ENCODE peak calls at places on chromosomes 7 and 10, in four cellular contexts. Q is CD8-positive, alpha-beta memory T cell; A is trophoblast cell; Z is heart right ventricle. V is an unnamed sample. For H3K9me3, the result is how much of the 10 kb centered on the place peaks cover.

GRCh38 chr7:45686441-45687184 is 112.4 kb downstream of the ADCY1 start:
- DNase-seq in Q (no peak), Z (no peak), A (no peak), V (no peak)

GRCh38 chr10:89867964-89868363 is 166.6 kb downstream of the KIF20B start:
- DNase-seq in Z (no peak), A (no peak), Q (no peak), V (no peak)

GRCh38 chr7:2044311-2044882 is 188.3 kb downstream of the MAD1L1 start:
- DNase-seq in Z (no peak), A (no peak), Q (no peak), V (no peak)

GRCh38 chr7:30555525-30555924 is 39.2 kb upstream of the GARS1 start:
- DNase-seq in A (no peak), Z (no peak), Q (no peak), V (no peak)

GRCh38 chr10:36531621-36532020 is 593.8 kb upstream of the ANKRD30A start:
- DNase-seq in A (no peak), Z (no peak), Q (no peak), V (no peak)

GRCh38 chr10:74056081-74056818 is 58.3 kb downstream of the VCL start:
- DNase-seq in A (peak), Q (no peak), Z (no peak), V (no peak)

GRCh38 chr7:51679358-51679757 is 362.7 kb upstream of the COBL start:
- DNase-seq in Z (no peak), A (no peak), Q (no peak), V (no peak)

GRCh38 chr10:70352401-70353097 is 29.9 kb downstream of the LRRC20 start:
- DNase-seq in Z (no peak), A (no peak), Q (no peak), V (no peak)

GRCh38 chr7:136687693-136688322 is 180.6 kb upstream of the CHRM2 start:
- DNase-seq in Z (no peak), Q (no peak), A (no peak), V (no peak)

GRCh38 chr7:74449809-74450397 is 3.8 kb upstream of the GTF2IRD1 start:
- DNase-seq in A (peak), Z (peak), Q (peak), V (peak)

GRCh38 chr10:58806970-58807630 is 294.4 kb downstream of the BICC1 start:
- DNase-seq in A (no peak), Z (no peak), Q (no peak), V (no peak)

GRCh38 chr10:129466703-129467345 is at the start of gene MGMT:
- DNase-seq in Q (peak), Z (peak), A (peak), V (peak)

DNA sequence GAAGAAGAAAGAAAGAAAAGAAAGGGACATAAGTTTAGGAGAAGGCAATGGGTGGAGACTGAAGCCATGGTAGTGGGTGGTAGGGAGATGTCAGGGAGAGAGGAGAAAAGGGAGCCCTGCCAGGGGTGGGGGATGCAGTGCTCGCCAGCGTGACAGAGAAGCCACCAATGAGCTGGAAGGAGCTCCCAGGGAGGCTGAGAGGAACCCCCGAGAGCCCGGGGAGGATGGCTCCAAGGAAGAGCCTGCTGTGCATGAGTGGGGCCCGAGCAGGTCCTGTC is 141.2 kb upstream of the SHH start:
- DNase-seq in Q (no peak), Z (no peak), A (no peak), V (no peak)
- H3K9me3 ChIP-seq in Q (under half), Z (under half), A (under half), V (under half)

DNA sequence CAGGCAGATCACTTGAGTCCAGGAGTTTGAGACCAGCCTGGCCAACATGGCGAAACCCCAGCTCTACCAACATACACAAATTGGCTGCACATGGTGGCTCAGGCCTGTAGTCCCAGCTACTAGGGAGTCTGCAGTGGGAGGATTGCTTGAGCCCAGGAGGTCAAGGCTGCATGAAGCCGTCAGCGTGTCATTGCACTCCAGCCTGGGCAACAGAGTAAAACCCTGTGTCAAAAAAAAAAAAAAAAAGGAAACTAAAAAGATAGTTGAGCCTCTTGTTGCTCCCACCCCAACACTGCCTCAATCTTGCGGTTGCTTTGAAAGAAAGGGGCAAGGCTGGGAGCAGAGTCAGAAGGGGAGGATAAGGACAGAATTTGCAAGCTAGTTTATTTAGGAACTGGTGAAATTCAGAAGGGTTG is 69.9 kb downstream of the SYPL1 start:
- DNase-seq in Q (no peak), Z (no peak), A (no peak), V (no peak)
- H3K9me3 ChIP-seq in Q (under half), Z (under half), A (under half), V (under half)

GRCh38 chr10:42519079-42519478 is 119.3 kb downstream of the ZNF33B start:
- DNase-seq in Q (no peak), A (no peak), Z (no peak), V (no peak)
- H3K9me3 ChIP-seq in Q (half or more), A (under half), Z (half or more), V (under half)

GRCh38 chr10:92440578-92440977 is 133.3 kb downstream of the IDE start:
- DNase-seq in A (no peak), Z (no peak), Q (no peak), V (no peak)
- H3K9me3 ChIP-seq in A (under half), Z (under half), Q (under half), V (under half)